ENCODE peak calls at places on chromosomes 13 and 19, in eight cellular contexts. R is foreskin fibroblast; P is mucosa of descending colon; L is endothelial cell of umbilical vein; T is psoas muscle; E is astrocyte of the cerebellum; X is ovary; H is activated CD8-positive, alpha-beta T cell treated with anti-CD3 and anti-CD28 coated beads for 36 hours. J is an unnamed sample.
A peak's percentile ranks its signal among the peaks of the same experiment; 100 is the strongest.

GRCh38 chr13:99256283-99256682 is 1.9 kb downstream of the GPR18 start:
- DNase-seq in P (no peak), T (no peak), R (no peak), H (no peak), L (no peak), X (no peak), E (no peak), J (no peak)

GRCh38 chr13:76512676-76513277 is 373.4 kb downstream of the KCTD12 start:
- DNase-seq in X (no peak), P (no peak), E (peak; percentile 90), T (no peak), H (no peak), L (peak; percentile 98), R (peak; percentile 91), J (peak; percentile 36)

GRCh38 chr13:35994131-35994966 is 136.8 kb downstream of the DCLK1 start:
- DNase-seq in R (peak; percentile 53), L (no peak), P (no peak), X (peak; percentile 45), H (no peak), T (peak; percentile 56), E (peak; percentile 93), J (peak; percentile 84)

GRCh38 chr13:111179908-111180756 is 65.0 kb downstream of the ARHGEF7 start:
- DNase-seq in H (peak; percentile 56), P (no peak), R (no peak), T (no peak), L (no peak), E (no peak), X (no peak), J (no peak)

GRCh38 chr19:11377756-11378155 is 3.3 kb downstream of the SWSAP1 start:
- DNase-seq in E (no peak), T (no peak), L (no peak), H (no peak), P (no peak), R (peak; percentile 26), X (no peak), J (no peak)

GRCh38 chr19:14439014-14439413 is 5.9 kb downstream of the PKN1 start:
- DNase-seq in L (no peak), E (no peak), X (no peak), R (no peak), T (no peak), P (no peak), H (no peak), J (no peak)

GRCh38 chr13:80235131-80235530 is 105.8 kb downstream of the SPRY2 start:
- DNase-seq in E (no peak), H (no peak), X (no peak), P (no peak), L (peak; percentile 79), R (no peak), T (no peak), J (no peak)

GRCh38 chr13:35839746-35840273 is 291.4 kb downstream of the DCLK1 start:
- DNase-seq in E (no peak), X (no peak), H (no peak), T (no peak), L (peak; percentile 38), P (no peak), R (no peak), J (no peak)

GRCh38 chr13:21100994-21101757 is 39.8 kb upstream of the LATS2 start:
- DNase-seq in R (no peak), X (no peak), L (no peak), P (no peak), H (no peak), T (no peak), E (no peak), J (no peak)

GRCh38 chr13:64471916-64472315 is 2758.2 kb downstream of the PCDH9 start:
- DNase-seq in T (no peak), H (no peak), R (peak; percentile 23), P (no peak), X (no peak), E (peak; percentile 22), L (peak; percentile 66), J (peak; percentile 9)

GRCh38 chr13:79870766-79871165 is 389.8 kb downstream of the NDFIP2 start:
- DNase-seq in P (no peak), X (no peak), T (no peak), L (peak; percentile 10), R (peak; percentile 39), H (no peak), E (no peak), J (no peak)

GRCh38 chr13:111050539-111050879 is 64.6 kb upstream of the ARHGEF7 start:
- DNase-seq in X (no peak), H (no peak), E (no peak), R (no peak), T (no peak), L (no peak), P (no peak), J (no peak)

GRCh38 chr13:36713842-36714241 is 40.0 kb downstream of the SERTM1 start:
- DNase-seq in T (no peak), X (no peak), E (no peak), H (no peak), L (no peak), P (no peak), R (no peak), J (no peak)

GRCh38 chr13:97003071-97003470 is 8.8 kb upstream of the OXGR1 start:
- DNase-seq in T (no peak), X (no peak), L (no peak), H (no peak), P (no peak), E (no peak), R (no peak), J (no peak)

GRCh38 chr19:54570316-54570715 is 3.3 kb upstream of the LILRA2 start:
- DNase-seq in P (no peak), E (no peak), R (no peak), L (no peak), T (no peak), X (no peak), H (no peak), J (no peak)

GRCh38 chr13:23567792-23568480 is 2.3 kb upstream of the TNFRSF19 start:
- DNase-seq in X (no peak), L (no peak), R (no peak), H (no peak), P (no peak), T (no peak), E (no peak), J (no peak)

GRCh38 chr13:46551410-46552301 is 1.3 kb upstream of the LRCH1 start:
- DNase-seq in E (no peak), T (peak; percentile 78), X (peak; percentile 77), P (peak; percentile 78), L (peak; percentile 65), R (peak; percentile 66), H (peak; percentile 77), J (peak; percentile 68)

GRCh38 chr19:23777216-23777615 is 18.5 kb upstream of the ZNF681 start:
- DNase-seq in H (peak; percentile 48), L (no peak), T (no peak), X (no peak), P (no peak), R (no peak), E (no peak), J (no peak)

GRCh38 chr13:20721454-20722357 is 18.2 kb downstream of the IL17D start:
- DNase-seq in P (peak; percentile 57), H (peak; percentile 66), X (no peak), E (peak; percentile 24), L (peak; percentile 68), R (peak; percentile 69), T (peak; percentile 60), J (peak; percentile 49)

GRCh38 chr13:50085063-50085462 is 69.8 kb downstream of the KCNRG start:
- DNase-seq in H (no peak), R (no peak), P (no peak), T (no peak), E (no peak), L (peak; percentile 65), X (no peak), J (no peak)

GRCh38 chr13:73417012-73417615 is 358.3 kb downstream of the KLF5 start:
- DNase-seq in P (no peak), X (no peak), E (no peak), R (no peak), L (no peak), T (no peak), H (no peak), J (no peak)

DNA sequence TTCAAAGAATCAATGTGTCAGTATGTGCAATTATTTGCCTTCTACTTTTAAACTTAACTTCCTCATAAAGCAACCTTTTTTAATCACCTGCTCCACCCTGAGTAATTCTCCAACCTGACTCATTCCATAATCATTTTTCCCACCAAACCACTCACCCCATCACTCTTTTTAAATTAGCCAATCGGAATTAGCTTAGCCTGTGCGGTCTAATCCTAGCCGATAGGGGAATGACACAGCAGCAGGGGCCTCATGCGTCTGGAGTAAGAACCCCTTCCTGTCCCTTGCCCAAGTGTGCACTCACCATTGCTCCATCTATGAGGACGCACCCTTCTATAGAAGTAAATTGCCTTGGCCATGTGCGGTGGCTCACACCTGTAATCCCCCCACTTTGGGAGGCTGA is 27.4 kb upstream of the ZNF83 start:
- DNase-seq in E (no peak), P (no peak), T (no peak), L (no peak), R (no peak), X (no peak), H (no peak), J (peak; percentile 21)
- TF ChIP-seq CTCF in E (no peak), P (no peak), T (no peak), L (no peak), R (no peak), X (no peak), H (no peak), J (no peak)

GRCh38 chr13:107680115-107680514 is 535.2 kb downstream of the LIG4 start:
- DNase-seq in T (no peak), P (no peak), E (no peak), X (no peak), L (peak; percentile 4), H (no peak), R (no peak), J (no peak)
- TF ChIP-seq CTCF in T (no peak), P (no peak), E (no peak), X (no peak), L (no peak), H (no peak), R (no peak), J (no peak)

DNA sequence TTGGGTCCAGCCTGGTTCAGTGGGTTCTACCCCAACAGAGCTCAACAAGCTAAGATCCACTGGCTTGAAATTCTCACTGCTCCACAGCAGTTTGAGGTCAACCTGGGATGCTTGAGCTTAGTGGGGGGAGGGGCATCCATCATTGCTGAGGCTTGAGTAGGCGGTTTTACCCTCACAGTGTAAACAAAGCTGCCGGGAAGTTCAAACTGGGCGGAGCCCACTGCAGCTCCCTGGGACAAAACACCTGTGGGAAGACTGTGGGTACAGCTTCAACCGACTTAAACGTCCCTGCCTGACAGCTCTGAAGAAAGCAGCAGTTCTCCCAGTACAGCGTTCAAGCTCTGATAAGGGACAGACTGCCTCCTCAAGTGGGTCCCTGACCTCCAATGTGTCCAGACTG is 1161.9 kb downstream of the UQCRFS1 start:
- DNase-seq in L (no peak), E (no peak), H (no peak), T (no peak), P (no peak), X (no peak), R (no peak), J (no peak)
- TF ChIP-seq CTCF in L (no peak), E (no peak), H (no peak), T (no peak), P (no peak), X (no peak), R (no peak), J (no peak)

DNA sequence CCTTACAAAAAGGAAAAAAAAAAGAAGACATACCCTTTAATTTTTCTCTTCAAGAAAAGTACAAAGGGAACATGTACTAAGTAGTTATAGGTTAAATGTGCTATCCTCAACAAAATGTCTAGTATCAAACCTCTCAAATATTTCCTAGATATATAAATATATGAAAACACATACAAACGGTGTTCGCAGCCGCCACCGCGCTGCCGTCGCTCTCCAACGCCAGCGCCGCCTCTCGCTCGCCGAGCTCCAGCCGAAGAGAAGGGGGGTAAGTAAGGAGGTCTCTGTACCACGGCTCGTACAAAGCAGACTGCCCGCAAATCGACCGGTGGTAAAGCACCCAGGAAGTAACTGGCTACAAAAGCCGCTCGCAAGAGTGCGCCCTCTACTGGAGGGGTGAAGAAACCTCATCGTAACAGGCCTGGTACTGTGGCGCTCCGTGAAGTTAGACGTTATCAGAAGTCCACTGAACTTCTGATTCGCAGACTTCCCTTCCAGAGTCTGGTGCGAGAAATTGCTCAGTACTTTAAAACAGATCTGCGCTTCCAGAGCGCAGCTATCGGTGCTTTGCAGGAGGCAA is 192.1 kb downstream of the DACH1 start:
- DNase-seq in R (no peak), H (no peak), T (no peak), E (no peak), L (no peak), P (no peak), X (no peak), J (no peak)
- TF ChIP-seq CTCF in R (no peak), H (no peak), T (no peak), E (peak; percentile 6), L (no peak), P (no peak), X (no peak), J (no peak)

J was measured in RWPE1.